ENCODE peak calls at places on chromosome 5, in eight cellular contexts. T, O, U, S, R, L, P and D are unnamed samples.
A peak's percentile ranks its signal among the peaks of the same experiment; 100 is the strongest.

GRCh38 chr5:13664377-13664776 is 280.1 kb downstream of the DNAH5 start:
- DNase-seq in T (no peak), S (peak; percentile 99), U (no peak), P (no peak), O (no peak), L (no peak), R (no peak), D (peak; percentile 61)

GRCh38 chr5:134100283-134101011 is 14.0 kb upstream of the TCF7 start:
- DNase-seq in R (no peak), T (no peak), L (no peak), U (no peak), O (no peak), S (peak; percentile 72), P (peak; percentile 18), D (no peak)

GRCh38 chr5:58794875-58795274 is 212.0 kb downstream of the RAB3C start:
- DNase-seq in U (no peak), P (no peak), R (no peak), T (no peak), O (no peak), S (no peak), L (no peak), D (no peak)

GRCh38 chr5:134038143-134038542 is 33.4 kb upstream of the VDAC1 start:
- DNase-seq in U (no peak), R (no peak), P (no peak), T (no peak), L (no peak), O (no peak), S (no peak), D (no peak)

GRCh38 chr5:7644723-7645122 is 206.2 kb downstream of the CFAP90 start:
- DNase-seq in L (no peak), U (no peak), R (no peak), S (no peak), T (no peak), O (no peak), P (no peak), D (no peak)

GRCh38 chr5:73705364-73705763 is 79.4 kb downstream of the ARHGEF28 start:
- DNase-seq in O (no peak), T (no peak), P (peak; percentile 18), U (no peak), L (no peak), R (no peak), S (no peak), D (no peak)

GRCh38 chr5:127697894-127698600 is 5.1 kb upstream of the CCDC192 start:
- DNase-seq in T (no peak), L (no peak), U (no peak), R (no peak), S (peak; percentile 55), P (no peak), O (peak; percentile 60), D (no peak)

GRCh38 chr5:103224118-103224893 is 34.3 kb upstream of the MACIR start:
- DNase-seq in P (peak; percentile 75), S (peak; percentile 68), O (peak; percentile 57), T (no peak), U (peak; percentile 67), L (no peak), R (no peak), D (peak; percentile 52)

GRCh38 chr5:68261174-68262021 is 45.8 kb downstream of the PIK3R1 start:
- DNase-seq in R (no peak), P (no peak), L (no peak), U (no peak), T (no peak), S (no peak), O (no peak), D (no peak)

GRCh38 chr5:173582198-173583092 is 34.0 kb downstream of the BOD1 start:
- DNase-seq in O (no peak), T (no peak), L (no peak), S (no peak), U (no peak), R (no peak), P (no peak), D (peak; percentile 73)

GRCh38 chr5:10532421-10532820 is 31.4 kb upstream of the ANKRD33B start:
- DNase-seq in L (peak; percentile 19), R (no peak), U (no peak), O (no peak), T (no peak), P (no peak), S (no peak), D (no peak)

GRCh38 chr5:95617057-95617456 is 2.8 kb upstream of the GPR150 start:
- DNase-seq in R (no peak), S (peak; percentile 98), L (no peak), O (no peak), P (no peak), U (no peak), T (no peak), D (no peak)

GRCh38 chr5:2538169-2538568 is 213.3 kb downstream of the IRX2 start:
- DNase-seq in L (no peak), O (no peak), P (peak; percentile 95), R (no peak), U (peak; percentile 21), T (no peak), S (no peak), D (no peak)

GRCh38 chr5:80055491-80056170 is 20.5 kb downstream of the THBS4 start:
- DNase-seq in T (no peak), P (no peak), U (no peak), R (no peak), O (no peak), L (no peak), S (peak; percentile 54), D (no peak)

GRCh38 chr5:56168066-56168478 is 65.1 kb downstream of the ANKRD55 start:
- DNase-seq in O (no peak), U (no peak), S (no peak), P (no peak), R (no peak), L (no peak), T (no peak), D (no peak)
- H3K4me3 ChIP-seq in O (no peak overlapping the region), U (no peak overlapping the region), S (no peak overlapping the region), P (no peak overlapping the region), R (no peak overlapping the region), L (no peak overlapping the region), T (no peak overlapping the region), D (no peak overlapping the region)

GRCh38 chr5:132293066-132293991 is 865 bp upstream of the SLC22A4 start:
- DNase-seq in P (peak; percentile 85), O (peak; percentile 59), U (peak; percentile 90), R (peak; percentile 90), S (peak; percentile 59), T (peak; percentile 92), L (peak; percentile 95), D (peak; percentile 74)
- TF ChIP-seq CTCF in P (peak; percentile 18), O (peak; percentile 16), U (peak; percentile 20), R (no peak), S (peak; percentile 35), T (peak; percentile 14), L (no peak), D (no peak)

GRCh38 chr5:38596997-38597396 is 40.6 kb upstream of the LIFR start:
- DNase-seq in O (no peak), P (peak; percentile 78), U (no peak), L (no peak), T (no peak), R (no peak), S (no peak), D (no peak)

GRCh38 chr5:38595149-38595725 is 38.8 kb upstream of the LIFR start:
- DNase-seq in T (no peak), S (peak; percentile 46), O (no peak), P (peak; percentile 3), L (no peak), U (no peak), R (no peak), D (peak; percentile 48)

GRCh38 chr5:38591450-38591849 is 35.0 kb upstream of the LIFR start:
- DNase-seq in T (no peak), U (no peak), R (no peak), O (no peak), P (no peak), L (no peak), S (no peak), D (no peak)

GRCh38 chr5:38590846-38591245 is 34.4 kb upstream of the LIFR start:
- DNase-seq in O (no peak), L (no peak), T (no peak), R (no peak), S (no peak), P (no peak), U (no peak), D (no peak)

GRCh38 chr5:38593959-38594358 is 37.5 kb upstream of the LIFR start:
- DNase-seq in O (no peak), R (no peak), T (no peak), L (no peak), S (no peak), U (no peak), P (no peak), D (no peak)
- H3K4me3 ChIP-seq in O (no peak overlapping the region), R (peak overlapping the region; percentile 24), T (no peak overlapping the region), L (no peak overlapping the region), S (no peak overlapping the region), U (no peak overlapping the region), P (no peak overlapping the region), D (no peak overlapping the region)

DNA sequence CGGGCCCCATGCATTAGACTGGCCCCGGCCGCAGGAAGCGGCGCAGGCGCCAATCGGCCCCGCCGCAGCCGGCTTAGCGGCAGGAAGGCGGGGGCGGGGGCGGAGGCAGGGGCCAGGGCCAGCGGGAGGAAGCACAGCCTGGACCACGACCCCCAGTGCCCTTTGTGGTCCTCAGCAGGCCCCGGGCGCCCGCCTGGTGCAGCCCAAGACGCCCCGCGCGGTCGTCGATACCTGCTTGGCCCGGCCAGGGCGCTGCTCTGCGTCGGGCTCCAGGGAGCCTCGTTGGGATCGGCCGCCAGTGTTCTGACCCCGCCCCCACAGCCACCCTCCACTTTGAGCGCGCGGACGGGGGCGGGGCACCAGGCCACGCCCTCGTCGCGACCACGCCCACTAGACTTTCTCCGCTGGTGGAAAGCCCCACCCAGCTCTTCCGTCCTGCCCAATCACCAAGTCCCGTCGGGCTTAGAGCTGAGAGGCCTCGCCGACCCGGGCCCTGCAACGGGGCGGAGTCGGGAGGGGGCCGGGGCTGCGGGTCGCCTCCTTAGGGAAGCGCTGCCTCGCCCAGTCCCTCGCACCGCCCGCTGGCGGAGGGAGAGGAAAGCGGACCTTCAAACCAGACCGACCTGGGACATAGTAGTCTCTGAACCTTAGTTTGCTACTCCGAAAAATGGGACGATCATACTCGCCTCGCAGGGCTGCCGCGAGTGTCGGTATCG is at the start of gene PDLIM7:
- DNase-seq in S (peak; percentile 91), T (peak; percentile 99), U (peak; percentile 98), O (peak; percentile 92), L (peak; percentile 99), R (peak; percentile 96), P (peak; percentile 98), D (peak; percentile 85)
- TF ChIP-seq CTCF in S (peak; percentile 1), T (peak; percentile 1), U (peak; percentile 17), O (no peak), L (no peak), R (peak; percentile 36), P (peak; percentile 6), D (peak; percentile 9)

GRCh38 chr5:191036-191948 is at the start of gene LRRC14B:
- DNase-seq in R (peak; percentile 82), O (no peak), S (no peak), P (no peak), T (peak; percentile 85), U (peak; percentile 57), L (peak; percentile 87), D (no peak)
- H3K4me3 ChIP-seq in R (peak within 1 kb of the TSS; percentile 69), O (no peak within 1 kb of the TSS), S (no peak within 1 kb of the TSS), P (no peak within 1 kb of the TSS), T (peak within 1 kb of the TSS; percentile 15), U (no peak within 1 kb of the TSS), L (peak within 1 kb of the TSS; percentile 28), D (no peak within 1 kb of the TSS)